ENCODE peak calls at places on chromosomes 13 and 19, in five cellular contexts. I, W, A, E and S are unnamed samples.

GRCh38 chr19:35592226-35592625 is 6.3 kb downstream of the PMIS2 start:
- DNase-seq in I (no peak), W (peak), A (no peak), E (peak), S (peak)

GRCh38 chr13:110571897-110572777 is 10.6 kb upstream of the RAB20 start:
- DNase-seq in I (no peak), W (no peak), A (no peak), E (no peak), S (no peak)

GRCh38 chr19:58009301-58009665 is 6.7 kb upstream of the ZNF606 start:
- DNase-seq in I (no peak), W (no peak), A (no peak), E (no peak), S (no peak)

GRCh38 chr13:73428137-73428536 is 369.3 kb downstream of the KLF5 start:
- DNase-seq in I (no peak), W (peak), A (no peak), E (peak), S (no peak)

GRCh38 chr13:26259634-26260033 is 5.7 kb downstream of the CDK8 start:
- DNase-seq in I (no peak), W (no peak), A (no peak), E (no peak), S (no peak)

GRCh38 chr13:60043262-60043661 is 120.5 kb downstream of the DIAPH3 start:
- DNase-seq in I (no peak), W (no peak), A (no peak), E (no peak), S (no peak)

GRCh38 chr13:23631676-23632622 is 61.7 kb downstream of the TNFRSF19 start:
- DNase-seq in I (no peak), W (no peak), A (no peak), E (no peak), S (no peak)

GRCh38 chr13:32212420-32212819 is 102.7 kb downstream of the ZAR1L start:
- DNase-seq in I (no peak), W (peak), A (no peak), E (no peak), S (no peak)

DNA sequence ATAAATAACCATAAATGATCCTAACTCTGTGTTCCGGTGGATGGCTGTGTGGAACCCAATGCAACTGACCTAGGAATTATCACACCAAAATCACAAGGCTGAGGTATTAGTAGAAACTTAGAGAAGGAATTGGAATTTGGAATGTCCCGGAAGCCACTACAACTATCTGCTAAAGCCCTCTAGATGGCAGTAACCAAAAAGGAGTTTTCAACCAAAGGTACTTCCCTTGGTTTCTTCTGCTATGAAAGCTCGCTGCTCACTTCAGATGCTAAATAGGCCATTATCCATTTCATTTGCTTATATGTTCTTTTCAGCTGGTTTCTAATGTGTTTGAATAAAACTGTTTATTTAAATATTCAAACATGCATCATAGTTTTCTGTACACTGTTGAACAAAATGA is 1589.1 kb upstream of the SPRY2 start:
- DNase-seq in I (no peak), W (peak), A (no peak), E (peak), S (no peak)
- TF ChIP-seq CTCF in I (peak), W (peak), A (no peak), E (no peak), S (no peak)

GRCh38 chr13:91389186-91389585 is 9.2 kb upstream of the GPC5 start:
- DNase-seq in I (no peak), W (no peak), A (no peak), E (no peak), S (no peak)

GRCh38 chr13:91381371-91381770 is 17.1 kb upstream of the GPC5 start:
- DNase-seq in I (peak), W (no peak), A (no peak), E (peak), S (peak)

GRCh38 chr13:91384891-91385290 is 13.5 kb upstream of the GPC5 start:
- DNase-seq in I (no peak), W (no peak), A (no peak), E (no peak), S (no peak)

GRCh38 chr13:91383836-91384235 is 14.6 kb upstream of the GPC5 start:
- DNase-seq in I (no peak), W (no peak), A (no peak), E (no peak), S (no peak)
- H3K4me3 ChIP-seq in I (no peak), W (no peak), A (no peak), E (no peak), S (no peak)

GRCh38 chr13:99498304-99499161 is 2.7 kb upstream of the TM9SF2 start:
- DNase-seq in I (peak), W (peak), A (peak), E (peak), S (peak)
- TF ChIP-seq CTCF in I (no peak), W (no peak), A (no peak), E (no peak), S (no peak)

DNA sequence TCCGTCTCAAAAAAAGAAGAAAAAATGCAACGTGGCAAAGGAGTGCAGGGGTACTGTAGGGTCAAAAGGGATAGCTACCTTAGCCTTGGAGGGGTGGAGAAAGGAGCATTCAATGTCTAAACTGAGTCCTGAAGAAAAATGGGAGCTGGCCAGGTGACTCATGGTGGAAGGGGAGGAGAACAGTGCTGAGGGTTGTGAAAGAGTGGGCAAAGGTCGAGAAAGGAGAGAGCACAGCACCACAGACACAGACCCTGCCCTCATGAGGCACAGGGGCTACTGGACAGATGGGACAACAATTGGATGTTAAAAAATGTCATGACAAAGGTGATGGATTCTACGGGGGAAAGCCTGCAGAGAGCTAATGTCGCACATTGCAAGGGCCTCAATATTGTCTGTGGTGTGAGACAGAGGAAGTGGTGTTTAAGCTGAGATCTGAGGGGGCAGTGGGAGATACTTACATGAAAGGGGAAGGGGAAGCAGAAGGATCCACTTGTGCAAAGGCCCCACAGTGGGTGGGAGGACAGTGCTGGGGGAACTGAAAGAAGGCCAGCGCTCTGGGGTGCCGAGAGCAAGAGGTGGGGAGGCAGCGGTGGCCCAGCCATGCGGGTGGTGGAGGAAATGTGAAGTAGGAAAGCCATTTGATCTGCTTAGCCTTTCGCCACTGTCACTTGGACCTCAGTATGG is 42.9 kb upstream of the URAD start:
- DNase-seq in I (no peak), W (no peak), A (peak), E (no peak), S (peak)
- H3K4me3 ChIP-seq in I (no peak), W (no peak), A (no peak), E (no peak), S (no peak)

GRCh38 chr19:17579523-17580244 is 24.2 kb downstream of the COLGALT1 start:
- DNase-seq in I (peak), W (peak), A (peak), E (peak), S (peak)

GRCh38 chr19:17572640-17573039 is 17.2 kb downstream of the COLGALT1 start:
- DNase-seq in I (no peak), W (no peak), A (no peak), E (no peak), S (no peak)

GRCh38 chr19:17576758-17577532 is 21.5 kb downstream of the COLGALT1 start:
- DNase-seq in I (peak), W (peak), A (no peak), E (peak), S (peak)

GRCh38 chr19:17577698-17578097 is 22.2 kb downstream of the COLGALT1 start:
- DNase-seq in I (no peak), W (no peak), A (no peak), E (no peak), S (no peak)

GRCh38 chr19:17575871-17576757 is 20.7 kb downstream of the COLGALT1 start:
- DNase-seq in I (no peak), W (no peak), A (no peak), E (peak), S (no peak)
- TF ChIP-seq CTCF in I (no peak), W (no peak), A (no peak), E (no peak), S (no peak)

GRCh38 chr19:54312011-54312410 is 955 bp downstream of the LILRA5 start:
- DNase-seq in I (no peak), W (no peak), A (no peak), E (no peak), S (no peak)

GRCh38 chr19:54312436-54313362 is at the start of gene LILRA5:
- DNase-seq in I (no peak), W (no peak), A (peak), E (no peak), S (no peak)

GRCh38 chr19:54309811-54310210 is 3.2 kb downstream of the LILRA5 start:
- DNase-seq in I (no peak), W (no peak), A (no peak), E (no peak), S (no peak)

GRCh38 chr19:54311486-54311885 is 1.5 kb downstream of the LILRA5 start:
- DNase-seq in I (no peak), W (no peak), A (no peak), E (no peak), S (no peak)

DNA sequence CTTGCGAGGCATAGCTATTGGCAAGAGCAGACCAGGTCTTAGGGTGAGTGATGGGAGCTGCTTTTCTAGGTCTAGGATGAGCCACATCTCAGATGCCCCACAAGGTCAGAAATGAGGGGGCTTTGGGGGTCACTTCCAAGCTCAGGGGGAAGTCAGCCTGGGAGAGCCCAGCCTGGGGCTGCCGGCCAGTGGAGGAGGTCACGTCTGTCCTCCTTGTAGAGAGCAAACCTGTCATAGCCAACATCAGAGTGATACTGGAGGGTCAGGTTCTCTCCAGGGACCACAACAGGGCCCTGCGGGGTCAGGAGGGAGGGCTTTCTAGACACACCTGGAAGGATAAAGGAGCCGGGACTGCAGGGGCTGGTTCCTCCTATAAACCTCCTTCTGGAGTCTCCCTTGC is 2.4 kb downstream of the LILRA5 start:
- DNase-seq in I (no peak), W (no peak), A (no peak), E (no peak), S (no peak)
- H3K4me3 ChIP-seq in I (no peak), W (no peak), A (no peak), E (no peak), S (no peak)

GRCh38 chr13:33373624-33374023 is 88.1 kb upstream of the STARD13 start:
- DNase-seq in I (no peak), W (no peak), A (no peak), E (no peak), S (no peak)

GRCh38 chr13:33377825-33378224 is 92.3 kb upstream of the STARD13 start:
- DNase-seq in I (no peak), W (no peak), A (no peak), E (no peak), S (no peak)

GRCh38 chr13:33372251-33372919 is 86.8 kb upstream of the STARD13 start:
- DNase-seq in I (no peak), W (no peak), A (no peak), E (no peak), S (peak)

GRCh38 chr13:33376212-33376611 is 90.7 kb upstream of the STARD13 start:
- DNase-seq in I (no peak), W (no peak), A (no peak), E (no peak), S (no peak)

DNA sequence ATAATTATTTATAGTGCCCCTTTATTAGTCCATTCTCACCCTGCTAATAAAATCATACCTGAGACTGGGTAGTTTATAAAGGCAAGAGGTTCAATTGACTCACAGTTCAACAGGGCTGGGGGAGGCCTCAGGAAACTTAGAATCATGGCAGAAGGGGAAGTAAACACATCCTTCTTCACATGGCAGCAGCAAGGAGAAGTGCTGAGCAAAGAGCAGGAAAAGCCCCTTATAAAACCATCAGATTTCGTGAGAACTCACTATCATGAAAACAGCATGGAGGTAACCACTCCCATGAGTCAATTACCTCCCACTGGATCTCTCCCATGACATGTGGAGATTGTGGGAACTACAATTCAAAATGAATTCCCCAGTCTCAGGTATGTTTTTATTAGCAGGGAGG is 89.9 kb upstream of the STARD13 start:
- DNase-seq in I (no peak), W (no peak), A (no peak), E (no peak), S (no peak)
- TF ChIP-seq CTCF in I (no peak), W (peak), A (no peak), E (no peak), S (no peak)

GRCh38 chr19:3687774-3688706 is 12.2 kb downstream of the PIP5K1C start:
- DNase-seq in I (no peak), W (peak), A (no peak), E (no peak), S (peak)
- H3K4me3 ChIP-seq in I (no peak), W (peak), A (peak), E (no peak), S (peak)

GRCh38 chr19:54164369-54165068 is 5.0 kb upstream of the LENG1 start:
- DNase-seq in I (peak), W (no peak), A (peak), E (peak), S (peak)
- TF ChIP-seq CTCF in I (no peak), W (no peak), A (no peak), E (no peak), S (no peak)

DNA sequence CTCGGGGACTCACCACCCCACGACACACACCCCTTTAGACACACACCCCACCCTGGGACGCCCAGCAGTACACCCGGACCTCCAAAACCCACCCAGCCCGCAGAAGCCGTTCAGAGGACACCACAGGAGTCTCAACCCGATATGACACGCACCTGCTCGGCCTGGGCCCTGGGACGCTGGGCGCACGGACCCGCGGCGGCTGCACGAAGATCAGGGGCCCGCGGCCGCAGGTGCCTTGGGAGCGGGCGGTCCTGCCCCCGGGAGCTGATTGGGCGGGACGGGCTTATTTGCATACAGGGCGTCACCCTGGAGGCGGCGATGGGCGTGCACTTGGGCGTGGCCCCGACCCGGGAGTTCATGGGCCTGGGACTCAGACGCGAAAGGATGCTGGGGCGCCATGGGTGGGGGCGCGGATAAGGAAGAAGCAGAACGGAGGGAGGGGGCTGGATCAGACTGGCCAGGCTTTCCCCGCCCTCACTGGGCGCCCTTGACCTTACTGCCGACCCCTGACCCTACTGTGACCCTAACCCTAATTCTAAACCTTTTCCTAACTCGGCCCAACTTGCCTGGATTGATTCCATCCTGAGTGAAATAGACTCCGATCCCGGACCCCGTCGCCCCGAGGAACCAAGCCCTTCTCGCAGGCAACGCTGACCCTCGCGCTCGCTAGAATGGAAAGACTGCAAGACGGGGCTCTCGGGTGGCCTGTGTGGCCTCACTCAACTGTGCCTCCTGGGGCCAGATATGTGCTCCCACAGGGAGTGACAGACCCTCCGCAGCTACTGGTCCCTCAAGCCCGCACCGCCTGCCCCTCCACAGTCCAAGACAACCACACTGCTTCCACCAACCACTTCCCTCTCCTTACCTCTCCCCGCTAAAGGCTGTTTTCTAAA is at the start of gene MEF2B:
- DNase-seq in I (peak), W (peak), A (peak), E (peak), S (peak)
- H3K4me3 ChIP-seq in I (peak), W (no peak), A (peak), E (no peak), S (peak)